ENCODE peak calls at places on chromosomes 16 and 17, in eight cellular contexts. One of them, this sample, is unnamed.

GRCh38 chr16:84836234-84836647 is 16.5 kb downstream of the CRISPLD2 start:
- DNase-seq in GM23338: peak
- DNase-seq in Panc1: no peak
- DNase-seq in Caco-2: no peak
- DNase-seq in choroid plexus epithelial cell: peak
- DNase-seq in natural killer cell: no peak
- DNase-seq in adrenal gland: peak
- DNase-seq in glutamatergic neuron: no peak
- DNase-seq in this sample: no peak

GRCh38 chr16:56617212-56618085 is 8.1 kb upstream of the MT1E start:
- DNase-seq in GM23338: peak
- DNase-seq in Panc1: no peak
- DNase-seq in Caco-2: no peak
- DNase-seq in choroid plexus epithelial cell: peak
- DNase-seq in natural killer cell: no peak
- DNase-seq in adrenal gland: peak
- DNase-seq in glutamatergic neuron: peak
- DNase-seq in this sample: no peak

GRCh38 chr17:29664743-29665479 is 42.2 kb upstream of the CORO6 start:
- DNase-seq in GM23338: no peak
- DNase-seq in Panc1: peak
- DNase-seq in Caco-2: peak
- DNase-seq in choroid plexus epithelial cell: peak
- DNase-seq in natural killer cell: no peak
- DNase-seq in adrenal gland: no peak
- DNase-seq in glutamatergic neuron: no peak
- DNase-seq in this sample: no peak

GRCh38 chr16:31072540-31073072 is 1.4 kb downstream of the ZNF668 start:
- DNase-seq in GM23338: peak
- DNase-seq in Panc1: no peak
- DNase-seq in Caco-2: no peak
- DNase-seq in choroid plexus epithelial cell: peak
- DNase-seq in natural killer cell: no peak
- DNase-seq in adrenal gland: no peak
- DNase-seq in glutamatergic neuron: no peak
- DNase-seq in this sample: no peak

GRCh38 chr16:89210165-89210903 is 7.2 kb upstream of the ZNF778 start:
- DNase-seq in GM23338: no peak
- DNase-seq in Panc1: no peak
- DNase-seq in Caco-2: no peak
- DNase-seq in choroid plexus epithelial cell: no peak
- DNase-seq in natural killer cell: no peak
- DNase-seq in adrenal gland: no peak
- DNase-seq in glutamatergic neuron: no peak
- DNase-seq in this sample: no peak

GRCh38 chr16:77330332-77331043 is 104.3 kb downstream of the ADAMTS18 start:
- DNase-seq in GM23338: no peak
- DNase-seq in Panc1: no peak
- DNase-seq in Caco-2: no peak
- DNase-seq in choroid plexus epithelial cell: no peak
- DNase-seq in natural killer cell: no peak
- DNase-seq in adrenal gland: no peak
- DNase-seq in glutamatergic neuron: no peak
- DNase-seq in this sample: no peak

GRCh38 chr16:27514806-27515205 is 34.9 kb downstream of the GTF3C1 start:
- DNase-seq in GM23338: no peak
- DNase-seq in Panc1: no peak
- DNase-seq in Caco-2: no peak
- DNase-seq in choroid plexus epithelial cell: no peak
- DNase-seq in natural killer cell: no peak
- DNase-seq in adrenal gland: no peak
- DNase-seq in glutamatergic neuron: no peak
- DNase-seq in this sample: no peak

GRCh38 chr17:8572767-8573166 is 57.8 kb downstream of the MYH10 start:
- DNase-seq in GM23338: no peak
- DNase-seq in Panc1: no peak
- DNase-seq in Caco-2: no peak
- DNase-seq in choroid plexus epithelial cell: peak
- DNase-seq in natural killer cell: no peak
- DNase-seq in adrenal gland: no peak
- DNase-seq in glutamatergic neuron: no peak
- DNase-seq in this sample: no peak

GRCh38 chr17:6496636-6497441 is 52.6 kb downstream of the PIMREG start:
- DNase-seq in GM23338: no peak
- DNase-seq in Panc1: no peak
- DNase-seq in Caco-2: no peak
- DNase-seq in choroid plexus epithelial cell: no peak
- DNase-seq in natural killer cell: peak
- DNase-seq in adrenal gland: no peak
- DNase-seq in glutamatergic neuron: peak
- DNase-seq in this sample: peak

GRCh38 chr16:87470332-87470731 is 22.5 kb downstream of the ZCCHC14 start:
- DNase-seq in GM23338: no peak
- DNase-seq in Panc1: no peak
- DNase-seq in Caco-2: no peak
- DNase-seq in choroid plexus epithelial cell: peak
- DNase-seq in natural killer cell: no peak
- DNase-seq in adrenal gland: no peak
- DNase-seq in glutamatergic neuron: no peak
- DNase-seq in this sample: no peak

GRCh38 chr16:918068-918467 is 52.7 kb downstream of the LMF1 start:
- DNase-seq in GM23338: no peak
- DNase-seq in Panc1: no peak
- DNase-seq in Caco-2: no peak
- DNase-seq in choroid plexus epithelial cell: peak
- DNase-seq in natural killer cell: no peak
- DNase-seq in adrenal gland: no peak
- DNase-seq in glutamatergic neuron: no peak
- DNase-seq in this sample: no peak

GRCh38 chr16:82636485-82636884 is 9.7 kb downstream of the CDH13 start:
- DNase-seq in GM23338: no peak
- DNase-seq in Panc1: no peak
- DNase-seq in Caco-2: no peak
- DNase-seq in choroid plexus epithelial cell: no peak
- DNase-seq in natural killer cell: no peak
- DNase-seq in adrenal gland: no peak
- DNase-seq in glutamatergic neuron: no peak
- DNase-seq in this sample: no peak

GRCh38 chr17:18250708-18251107 is 7.8 kb downstream of the FLII start:
- DNase-seq in GM23338: no peak
- DNase-seq in Panc1: no peak
- DNase-seq in Caco-2: no peak
- DNase-seq in choroid plexus epithelial cell: no peak
- DNase-seq in natural killer cell: no peak
- DNase-seq in adrenal gland: no peak
- DNase-seq in glutamatergic neuron: no peak
- DNase-seq in this sample: no peak

GRCh38 chr17:78748730-78749317 is 33.2 kb downstream of the CYTH1 start:
- DNase-seq in GM23338: no peak
- DNase-seq in Panc1: no peak
- DNase-seq in Caco-2: no peak
- DNase-seq in choroid plexus epithelial cell: peak
- DNase-seq in natural killer cell: peak
- DNase-seq in adrenal gland: peak
- DNase-seq in glutamatergic neuron: no peak
- DNase-seq in this sample: no peak

GRCh38 chr17:67441052-67441738 is 64.1 kb downstream of the PITPNC1 start:
- DNase-seq in GM23338: no peak
- DNase-seq in Panc1: no peak
- DNase-seq in Caco-2: no peak
- DNase-seq in choroid plexus epithelial cell: peak
- DNase-seq in natural killer cell: peak
- DNase-seq in adrenal gland: peak
- DNase-seq in glutamatergic neuron: no peak
- DNase-seq in this sample: no peak

GRCh38 chr17:39174907-39175694 is 9.1 kb upstream of the ARL5C start:
- DNase-seq in GM23338: peak
- DNase-seq in Panc1: no peak
- DNase-seq in Caco-2: peak
- DNase-seq in choroid plexus epithelial cell: peak
- DNase-seq in natural killer cell: peak
- DNase-seq in adrenal gland: peak
- DNase-seq in glutamatergic neuron: peak
- DNase-seq in this sample: no peak

GRCh38 chr16:84175351-84176081 is 11.3 kb downstream of the TAF1C start:
- DNase-seq in GM23338: peak
- DNase-seq in Panc1: peak
- DNase-seq in Caco-2: peak
- DNase-seq in choroid plexus epithelial cell: peak
- DNase-seq in natural killer cell: peak
- DNase-seq in adrenal gland: peak
- DNase-seq in glutamatergic neuron: peak
- DNase-seq in this sample: no peak

GRCh38 chr17:14579716-14580115 is 278.8 kb downstream of the HS3ST3B1 start:
- DNase-seq in GM23338: peak
- DNase-seq in Panc1: no peak
- DNase-seq in Caco-2: no peak
- DNase-seq in choroid plexus epithelial cell: no peak
- DNase-seq in natural killer cell: no peak
- DNase-seq in adrenal gland: no peak
- DNase-seq in glutamatergic neuron: no peak
- DNase-seq in this sample: no peak

DNA sequence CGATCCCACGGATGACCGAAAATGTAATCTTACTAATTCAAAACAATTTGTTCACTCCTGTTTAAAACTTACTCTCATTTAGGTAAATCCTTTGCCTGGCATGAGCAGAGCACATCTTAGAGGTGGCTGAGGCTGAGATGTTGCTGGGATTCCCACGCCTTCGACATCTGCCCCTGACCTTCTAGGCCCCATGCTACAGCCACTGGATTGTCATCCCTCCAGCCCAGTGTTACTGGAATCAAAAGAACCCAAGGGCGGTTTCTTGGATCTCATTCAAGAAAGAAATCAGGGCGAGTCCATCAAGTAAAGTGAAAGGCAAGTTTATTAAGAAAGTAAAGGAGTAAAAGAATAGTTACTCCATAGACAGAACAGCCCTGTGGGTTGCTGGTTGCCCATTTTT is 64.5 kb upstream of the SHISA6 start:
- DNase-seq in GM23338: no peak
- DNase-seq in Panc1: no peak
- DNase-seq in Caco-2: no peak
- DNase-seq in choroid plexus epithelial cell: no peak
- DNase-seq in natural killer cell: no peak
- DNase-seq in adrenal gland: no peak
- DNase-seq in glutamatergic neuron: no peak
- DNase-seq in this sample: no peak
- TF ChIP-seq CTCF in GM23338: no peak
- TF ChIP-seq CTCF in Panc1: no peak
- TF ChIP-seq CTCF in Caco-2: no peak
- TF ChIP-seq CTCF in choroid plexus epithelial cell: no peak
- TF ChIP-seq CTCF in natural killer cell: no peak
- TF ChIP-seq CTCF in adrenal gland: no peak
- TF ChIP-seq CTCF in glutamatergic neuron: no peak
- TF ChIP-seq CTCF in this sample: no peak

DNA sequence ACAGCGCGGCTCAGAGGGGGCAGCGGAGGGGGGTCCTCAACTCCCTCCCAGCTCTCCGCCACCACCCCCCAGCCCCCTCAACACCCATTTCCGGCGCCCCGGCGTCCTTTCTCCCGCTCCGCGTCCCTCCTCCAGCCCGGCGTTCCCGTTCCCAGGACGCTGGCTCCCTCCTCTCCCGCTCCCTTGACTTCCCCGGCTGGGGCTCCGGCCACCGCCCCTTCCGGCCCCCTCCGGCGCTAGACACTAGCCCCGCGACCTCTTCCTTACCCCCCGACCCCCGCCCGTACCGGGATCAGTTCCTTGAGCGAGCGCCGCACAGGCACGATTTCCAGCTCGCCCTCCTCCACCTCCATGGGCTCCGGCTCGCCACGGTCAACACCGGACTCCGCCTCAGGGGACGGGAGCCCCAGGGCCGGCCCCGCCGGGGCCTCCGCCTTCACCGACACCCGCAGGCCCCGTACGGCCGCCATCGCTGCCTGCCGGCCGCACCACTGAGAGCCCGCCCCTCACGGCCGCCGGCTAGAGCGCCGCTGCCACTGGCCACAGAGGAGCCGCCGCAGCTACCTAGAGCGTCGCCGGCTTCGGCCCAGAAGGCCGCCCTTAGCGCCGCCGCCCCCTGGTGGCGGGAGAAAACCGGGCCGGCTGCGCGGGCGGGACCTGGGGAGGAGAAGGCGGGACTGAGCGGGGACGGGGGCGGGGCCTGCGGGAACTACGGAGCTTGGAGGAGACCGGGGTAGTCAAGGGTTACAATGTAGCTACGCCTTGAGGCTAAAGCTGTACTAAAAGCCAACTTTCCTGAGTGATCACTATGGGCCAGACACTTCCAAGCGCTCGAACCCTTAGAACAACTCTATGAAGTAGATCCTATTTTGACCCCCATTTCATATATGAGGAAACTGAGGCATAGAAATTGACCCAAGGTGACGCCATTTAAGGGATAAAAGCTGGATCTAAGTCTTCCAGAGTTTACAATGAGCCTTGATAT is at the start of gene NCBP3:
- DNase-seq in GM23338: peak
- DNase-seq in Panc1: peak
- DNase-seq in Caco-2: peak
- DNase-seq in choroid plexus epithelial cell: peak
- DNase-seq in natural killer cell: peak
- DNase-seq in adrenal gland: peak
- DNase-seq in glutamatergic neuron: peak
- DNase-seq in this sample: peak
- TF ChIP-seq CTCF in GM23338: peak
- TF ChIP-seq CTCF in Panc1: peak
- TF ChIP-seq CTCF in Caco-2: peak
- TF ChIP-seq CTCF in choroid plexus epithelial cell: peak
- TF ChIP-seq CTCF in natural killer cell: peak
- TF ChIP-seq CTCF in adrenal gland: peak
- TF ChIP-seq CTCF in glutamatergic neuron: peak
- TF ChIP-seq CTCF in this sample: peak

DNA sequence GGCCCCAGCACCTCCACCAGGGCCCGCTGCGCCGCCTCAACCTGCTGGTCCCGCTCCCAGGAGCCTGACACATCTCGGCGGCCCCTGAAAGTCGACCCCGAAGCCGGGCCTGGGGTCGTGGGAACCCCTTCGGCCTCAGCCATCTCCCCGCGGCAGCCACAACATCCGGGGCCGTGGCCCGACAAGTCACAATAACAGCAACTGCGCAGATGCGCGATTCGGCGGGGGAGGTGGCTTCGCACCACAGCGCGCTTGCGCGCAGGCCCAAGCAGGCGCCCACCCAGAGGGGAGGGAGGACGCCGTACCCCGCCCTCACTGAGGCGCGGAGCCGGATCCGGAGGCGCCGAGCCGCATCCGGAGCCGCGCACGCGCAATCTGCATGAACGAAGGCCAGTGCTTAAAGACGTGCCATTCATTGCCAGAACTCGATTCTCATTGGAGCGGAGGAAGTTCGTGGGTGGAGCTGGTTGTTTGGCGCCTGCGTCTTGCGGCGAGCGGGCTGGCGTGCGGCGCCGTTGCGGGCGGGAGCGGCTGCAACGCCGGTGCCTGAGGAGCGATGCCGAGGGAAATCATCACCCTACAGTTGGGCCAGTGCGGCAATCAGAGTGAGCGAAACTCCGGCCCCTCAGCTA is at the start of the genes RETREG3 and TUBG1:
- DNase-seq in GM23338: peak
- DNase-seq in Panc1: peak
- DNase-seq in Caco-2: peak
- DNase-seq in choroid plexus epithelial cell: peak
- DNase-seq in natural killer cell: peak
- DNase-seq in adrenal gland: peak
- DNase-seq in glutamatergic neuron: peak
- DNase-seq in this sample: peak
- TF ChIP-seq CTCF in GM23338: no peak
- TF ChIP-seq CTCF in Panc1: no peak
- TF ChIP-seq CTCF in Caco-2: peak
- TF ChIP-seq CTCF in choroid plexus epithelial cell: peak
- TF ChIP-seq CTCF in natural killer cell: no peak
- TF ChIP-seq CTCF in adrenal gland: peak
- TF ChIP-seq CTCF in glutamatergic neuron: no peak
- TF ChIP-seq CTCF in this sample: peak

GRCh38 chr16:13559624-13560023 is 360.3 kb upstream of the ERCC4 start:
- DNase-seq in GM23338: no peak
- DNase-seq in Panc1: no peak
- DNase-seq in Caco-2: no peak
- DNase-seq in choroid plexus epithelial cell: no peak
- DNase-seq in natural killer cell: no peak
- DNase-seq in adrenal gland: no peak
- DNase-seq in glutamatergic neuron: no peak
- DNase-seq in this sample: no peak
- TF ChIP-seq CTCF in GM23338: no peak
- TF ChIP-seq CTCF in Panc1: no peak
- TF ChIP-seq CTCF in Caco-2: no peak
- TF ChIP-seq CTCF in choroid plexus epithelial cell: no peak
- TF ChIP-seq CTCF in natural killer cell: no peak
- TF ChIP-seq CTCF in adrenal gland: no peak
- TF ChIP-seq CTCF in glutamatergic neuron: no peak
- TF ChIP-seq CTCF in this sample: no peak

This sample was measured in type B pancreatic cell.